ENCODE peak calls at places on chromosomes 11 and 22, in five cellular contexts. P is omental fat pad, O is lower leg skin, Z is kidney, T is nephron progenitor cell. V is an unnamed sample.
A peak's percentile ranks its signal among the peaks of the same experiment; 100 is the strongest.

GRCh38 chr22:21959274-21960074 is 6.8 kb upstream of the PPM1F start:
- DNase-seq in T (no peak), O (no peak), Z (no peak), P (no peak), V (no peak)

GRCh38 chr11:81869337-81870065 is 864.2 kb downstream of the FAM181B start:
- DNase-seq in Z (no peak), O (peak; percentile 14), P (no peak), T (no peak), V (peak; percentile 63)

GRCh38 chr22:19419464-19420178 is 11.9 kb downstream of the HIRA start:
- DNase-seq in O (no peak), T (no peak), Z (no peak), P (no peak), V (peak; percentile 64)

GRCh38 chr22:38835888-38836301 is 7.9 kb downstream of the NPTXR start:
- DNase-seq in P (no peak), T (no peak), Z (no peak), O (no peak), V (no peak)

GRCh38 chr11:114083256-114084252 is 24.0 kb downstream of the ZBTB16 start:
- DNase-seq in P (no peak), O (no peak), Z (no peak), T (no peak), V (no peak)

GRCh38 chr11:88087281-88087680 is 88.0 kb downstream of the RAB38 start:
- DNase-seq in Z (no peak), P (no peak), T (no peak), O (no peak), V (no peak)

GRCh38 chr22:33684059-33684458 is 236.2 kb downstream of the LARGE1 start:
- DNase-seq in P (no peak), T (no peak), O (no peak), Z (no peak), V (no peak)

GRCh38 chr22:36678477-36678876 is 25.1 kb downstream of the CACNG2 start:
- DNase-seq in Z (no peak), O (no peak), P (no peak), T (no peak), V (no peak)

GRCh38 chr11:128520206-128520885 is 67.0 kb downstream of the ETS1 start:
- DNase-seq in O (no peak), Z (no peak), P (no peak), T (no peak), V (no peak)

GRCh38 chr11:72951815-72952340 is 137.7 kb downstream of the ATG16L2 start:
- DNase-seq in P (no peak), T (no peak), O (no peak), Z (no peak), V (no peak)

GRCh38 chr11:71352748-71353147 is 95.4 kb downstream of the DHCR7 start:
- DNase-seq in O (no peak), P (no peak), T (no peak), Z (no peak), V (no peak)

GRCh38 chr11:69154938-69155301 is 815 bp upstream of the SMIM38 start:
- DNase-seq in P (no peak), Z (no peak), T (no peak), O (no peak), V (no peak)

GRCh38 chr11:70871881-70872280 is 380.5 kb downstream of the SHANK2 start:
- DNase-seq in O (no peak), P (no peak), Z (peak; percentile 30), T (no peak), V (no peak)

GRCh38 chr11:124108158-124108557 is 7.1 kb upstream of the VWA5A start:
- DNase-seq in O (no peak), Z (no peak), P (no peak), T (no peak), V (no peak)

GRCh38 chr11:103091024-103091423 is 936 bp downstream of the DCUN1D5 start:
- DNase-seq in Z (no peak), O (no peak), P (no peak), T (no peak), V (no peak)

GRCh38 chr22:42289671-42290269 is 19.3 kb upstream of the TCF20 start:
- DNase-seq in O (no peak), T (no peak), P (no peak), Z (no peak), V (no peak)

GRCh38 chr22:34866501-34867171 is 199.3 kb upstream of the ISX start:
- DNase-seq in T (no peak), O (no peak), P (no peak), Z (no peak), V (no peak)

GRCh38 chr11:116986521-116987105 is 111.6 kb downstream of the SIK3 start:
- DNase-seq in Z (no peak), T (no peak), O (no peak), P (no peak), V (no peak)

GRCh38 chr11:43904737-43905515 is 24.3 kb downstream of the ALKBH3 start:
- DNase-seq in T (no peak), Z (no peak), O (no peak), P (no peak), V (no peak)

GRCh38 chr11:68153742-68154141 is 32.6 kb upstream of the CHKA start:
- DNase-seq in T (no peak), O (no peak), Z (no peak), P (no peak), V (no peak)

GRCh38 chr11:30107899-30108298 is 91.1 kb upstream of the KCNA4 start:
- DNase-seq in P (no peak), Z (no peak), O (no peak), T (no peak), V (no peak)

GRCh38 chr11:35179466-35180135 is 40.6 kb downstream of the CD44 start:
- DNase-seq in O (no peak), P (no peak), Z (no peak), T (no peak), V (no peak)

GRCh38 chr11:117421471-117421870 is 93.8 kb downstream of the CEP164 start:
- DNase-seq in Z (peak; percentile 37), P (no peak), T (no peak), O (no peak), V (no peak)

GRCh38 chr11:90438069-90438468 is 215.2 kb upstream of the CHORDC1 start:
- DNase-seq in T (no peak), O (no peak), P (no peak), Z (no peak), V (no peak)

DNA sequence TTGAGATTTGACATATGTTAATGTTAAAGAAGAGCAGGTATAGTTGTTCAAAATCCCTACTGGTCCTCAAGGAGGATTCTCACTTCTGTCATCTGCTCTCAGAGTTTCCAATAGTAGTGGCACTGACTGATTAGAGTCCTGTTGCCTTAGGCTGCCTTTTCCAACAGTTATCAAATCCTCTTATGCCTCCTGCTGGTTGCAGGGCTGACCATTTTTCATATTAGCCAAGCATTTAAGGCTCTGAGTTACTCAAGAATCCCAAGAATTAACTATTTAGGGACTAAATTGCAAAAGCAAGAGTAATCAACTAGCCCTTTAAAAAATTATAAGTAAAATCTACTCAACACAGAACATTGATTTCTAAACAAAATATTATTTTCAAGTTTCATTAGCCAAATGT is 212.0 kb upstream of the CHORDC1 start:
- DNase-seq in T (no peak), Z (no peak), P (no peak), O (no peak), V (no peak)
- TF ChIP-seq CTCF in T (no peak), Z (peak; percentile 54), P (no peak), O (no peak), V (no peak)

GRCh38 chr11:61082931-61083531 is 19.3 kb upstream of the CD5 start:
- DNase-seq in P (no peak), O (no peak), T (no peak), Z (no peak), V (no peak)

GRCh38 chr11:61082161-61082870 is 20.0 kb upstream of the CD5 start:
- DNase-seq in P (no peak), O (no peak), T (no peak), Z (no peak), V (no peak)

GRCh38 chr11:61080526-61080925 is 21.8 kb upstream of the CD5 start:
- DNase-seq in P (no peak), Z (no peak), O (no peak), T (no peak), V (no peak)

GRCh38 chr11:61079416-61080150 is 22.7 kb upstream of the CD5 start:
- DNase-seq in O (no peak), P (no peak), Z (no peak), T (no peak), V (no peak)

DNA sequence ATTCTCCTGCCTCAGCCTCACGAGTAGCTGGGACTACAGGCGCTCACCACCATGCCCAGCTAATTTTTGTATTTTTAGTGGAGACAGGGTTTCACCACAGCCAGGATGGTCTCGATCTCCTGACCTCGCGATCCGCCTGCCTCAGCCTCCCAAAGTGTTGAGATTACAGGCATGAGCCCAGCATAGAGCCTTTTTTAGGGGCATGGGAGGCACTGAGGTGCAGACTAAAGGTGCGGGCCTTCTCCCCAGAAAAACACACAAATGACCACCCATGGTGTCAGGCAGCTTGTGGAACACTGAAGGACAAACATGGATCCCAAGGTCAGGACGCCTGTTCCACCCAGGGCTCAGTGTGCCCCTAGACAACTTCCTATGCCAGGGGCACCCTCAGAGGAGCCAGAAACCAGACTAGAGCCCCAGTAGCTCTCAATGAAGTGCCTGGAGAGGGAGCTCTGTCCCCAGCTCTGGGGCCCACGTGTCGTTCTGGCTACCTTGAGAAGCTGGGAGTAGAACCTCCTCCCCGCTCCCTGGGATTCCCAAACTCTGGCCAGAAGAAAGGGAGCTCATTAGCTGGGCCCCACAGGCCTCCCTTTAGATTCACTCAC is 21.2 kb upstream of the CD5 start:
- DNase-seq in T (no peak), P (no peak), Z (no peak), O (no peak), V (no peak)
- TF ChIP-seq CTCF in T (no peak), P (no peak), Z (no peak), O (no peak), V (no peak)

GRCh38 chr22:48973694-48974041 is 854.0 kb downstream of the BRD1 start:
- DNase-seq in T (no peak), O (no peak), Z (no peak), P (no peak), V (no peak)

GRCh38 chr22:48972979-48973693 is 854.5 kb downstream of the BRD1 start:
- DNase-seq in Z (no peak), T (no peak), O (no peak), P (no peak), V (no peak)

GRCh38 chr22:48968201-48968959 is 859.3 kb downstream of the BRD1 start:
- DNase-seq in T (no peak), P (no peak), O (peak; percentile 6), Z (no peak), V (peak; percentile 11)
- TF ChIP-seq CTCF in T (peak; percentile 63), P (no peak), O (no peak), Z (peak; percentile 30), V (no peak)

DNA sequence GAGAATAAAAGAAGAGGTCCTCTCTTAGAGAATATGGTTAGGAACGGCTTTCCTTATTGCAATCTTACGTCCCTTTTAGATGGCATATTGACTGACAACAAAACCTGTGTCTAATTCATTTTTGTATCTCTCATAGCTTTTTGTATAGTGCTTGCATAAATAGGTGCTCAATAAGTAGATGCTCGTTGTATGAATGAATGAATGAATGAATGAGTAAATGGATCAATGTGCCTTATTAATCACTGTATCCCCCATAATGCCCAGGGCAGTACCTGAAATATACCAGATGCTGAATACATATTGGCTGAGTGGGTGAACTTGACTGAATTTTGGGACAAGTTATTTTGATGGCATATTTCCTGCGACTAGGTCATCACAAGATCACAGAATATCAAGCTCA is 97.9 kb downstream of the SERGEF start:
- DNase-seq in O (no peak), T (no peak), P (no peak), Z (no peak), V (no peak)
- TF ChIP-seq CTCF in O (no peak), T (no peak), P (no peak), Z (no peak), V (no peak)